ENCODE peak calls at places on chromosomes 11 and 22, in seven cellular contexts. K is fibroblast of lung, S is esophagus squamous epithelium, O is K562, L is colonic mucosa, W is endothelial cell of umbilical vein, Q is NT2/D1. E is an unnamed sample.
A peak's percentile ranks its signal among the peaks of the same experiment; 100 is the strongest.

GRCh38 chr11:58561394-58562102 is 14.1 kb downstream of the LPXN start:
- DNase-seq in O (no peak), S (no peak), Q (no peak), L (no peak), W (no peak), K (no peak), E (no peak)

GRCh38 chr11:114892381-114893197 is 214.3 kb downstream of the NXPE2 start:
- DNase-seq in O (peak; percentile 73), K (no peak), W (no peak), L (peak; percentile 28), S (no peak), Q (peak; percentile 11), E (peak; percentile 22)

GRCh38 chr11:128725630-128726461 is 32.0 kb downstream of the FLI1 start:
- DNase-seq in O (no peak), K (peak; percentile 36), W (no peak), Q (no peak), L (no peak), S (peak; percentile 27), E (no peak)

GRCh38 chr22:33884829-33885228 is 35.4 kb downstream of the LARGE1 start:
- DNase-seq in W (no peak), S (no peak), O (no peak), K (no peak), Q (no peak), L (no peak), E (no peak)

GRCh38 chr22:48955351-48956311 is 872.0 kb downstream of the BRD1 start:
- DNase-seq in L (peak; percentile 1), W (no peak), Q (no peak), K (no peak), O (no peak), S (no peak), E (no peak)

GRCh38 chr11:69613594-69613993 is 27.4 kb upstream of the CCND1 start:
- DNase-seq in L (no peak), S (no peak), W (no peak), K (no peak), Q (no peak), O (no peak), E (no peak)

GRCh38 chr11:68773521-68774187 is 22.3 kb upstream of the TESMIN start:
- DNase-seq in W (no peak), Q (no peak), S (no peak), O (no peak), K (peak; percentile 43), L (no peak), E (no peak)

GRCh38 chr11:123797065-123797940 is 8.8 kb downstream of the OR6M1 start:
- DNase-seq in S (no peak), L (peak; percentile 24), O (no peak), W (no peak), K (no peak), Q (no peak), E (no peak)

GRCh38 chr11:67179892-67180490 is 60.9 kb downstream of the KDM2A start:
- DNase-seq in Q (no peak), K (peak; percentile 69), W (peak; percentile 46), L (no peak), S (no peak), O (peak; percentile 17), E (no peak)

GRCh38 chr22:38080847-38081635 is 2.9 kb downstream of the SLC16A8 start:
- DNase-seq in S (no peak), L (peak; percentile 41), O (no peak), W (peak; percentile 43), K (peak; percentile 41), Q (no peak), E (no peak)

GRCh38 chr22:38082986-38083710 is 836 bp downstream of the SLC16A8 start:
- DNase-seq in O (no peak), S (no peak), L (no peak), K (no peak), Q (no peak), W (no peak), E (no peak)

GRCh38 chr22:38081941-38082828 is 1.8 kb downstream of the SLC16A8 start:
- DNase-seq in K (no peak), L (no peak), S (no peak), W (no peak), Q (no peak), O (no peak), E (no peak)

GRCh38 chr22:38080468-38080846 is 3.5 kb downstream of the SLC16A8 start:
- DNase-seq in L (no peak), K (no peak), O (no peak), W (no peak), Q (no peak), S (no peak), E (no peak)

DNA sequence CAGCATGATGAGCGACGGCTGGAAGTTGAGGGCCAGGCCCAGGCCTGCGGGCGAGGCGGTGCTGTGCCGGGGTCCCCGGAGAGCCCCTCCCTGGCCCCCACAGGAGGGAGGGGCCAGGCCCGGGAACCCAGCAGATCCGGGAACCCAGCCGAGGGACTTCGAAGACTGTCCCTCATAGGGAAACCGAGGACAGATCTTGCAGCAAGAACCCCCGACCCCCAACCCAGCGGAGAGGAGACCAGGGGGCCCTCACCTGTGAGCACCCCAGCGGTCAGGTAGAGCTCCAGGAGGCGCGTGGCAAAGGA is 2.4 kb downstream of the SLC16A8 start:
- DNase-seq in W (no peak), S (no peak), Q (no peak), K (no peak), O (no peak), L (no peak), E (no peak)
- H3K4me3 ChIP-seq in W (peak overlapping the region; percentile 5), S (peak overlapping the region; percentile 35), Q (no peak overlapping the region), K (no peak overlapping the region), O (no peak overlapping the region), L (peak overlapping the region; percentile 26), E (no peak overlapping the region)

GRCh38 chr22:47392054-47392347 is 629.6 kb downstream of the TBC1D22A start:
- DNase-seq in W (no peak), L (no peak), Q (no peak), K (no peak), S (no peak), O (no peak), E (no peak)

GRCh38 chr22:47391169-47392053 is 629.0 kb downstream of the TBC1D22A start:
- DNase-seq in Q (no peak), L (no peak), W (no peak), S (no peak), O (no peak), K (no peak), E (no peak)

GRCh38 chr22:47393191-47393590 is 630.7 kb downstream of the TBC1D22A start:
- DNase-seq in S (no peak), O (no peak), L (no peak), W (no peak), Q (no peak), K (no peak), E (no peak)

GRCh38 chr22:47394504-47395440 is 632.3 kb downstream of the TBC1D22A start:
- DNase-seq in S (no peak), Q (no peak), K (peak; percentile 3), O (no peak), L (no peak), W (no peak), E (no peak)

GRCh38 chr22:47392729-47393128 is 630.3 kb downstream of the TBC1D22A start:
- DNase-seq in K (no peak), L (no peak), Q (no peak), O (no peak), S (no peak), W (no peak), E (no peak)
- H3K9me3 ChIP-seq in K (no peaks in the 10 kb centered on the region), L (no peaks in the 10 kb centered on the region), Q (no peaks in the 10 kb centered on the region), O (no peaks in the 10 kb centered on the region), S (no peaks in the 10 kb centered on the region), W (no peaks in the 10 kb centered on the region), E (peaks cover 48% of the 10 kb centered on the region)

GRCh38 chr22:30356392-30357230 is at the start of the genes CCDC157 and SF3A1:
- DNase-seq in S (peak; percentile 69), Q (peak; percentile 75), K (peak; percentile 92), O (peak; percentile 86), L (peak; percentile 88), W (peak; percentile 95), E (peak; percentile 76)

GRCh38 chr22:30351226-30351625 is 5.5 kb downstream of the SF3A1 start:
- DNase-seq in Q (no peak), K (no peak), O (no peak), S (no peak), L (no peak), W (no peak), E (no peak)

GRCh38 chr22:30357650-30358215 is 926 bp downstream of the CCDC157 start:
- DNase-seq in L (no peak), O (no peak), W (no peak), K (no peak), Q (no peak), S (no peak), E (no peak)

GRCh38 chr22:30348837-30349236 is 7.9 kb downstream of the SF3A1 start:
- DNase-seq in W (no peak), Q (no peak), L (no peak), S (no peak), O (no peak), K (no peak), E (no peak)

GRCh38 chr22:30354644-30355043 is 2.0 kb downstream of the SF3A1 start:
- DNase-seq in W (no peak), K (peak; percentile 11), O (no peak), Q (no peak), L (no peak), S (no peak), E (no peak)
- H3K4me3 ChIP-seq in W (no peak overlapping the region), K (no peak overlapping the region), O (no peak overlapping the region), Q (no peak overlapping the region), L (no peak overlapping the region), S (peak overlapping the region; percentile 77), E (no peak overlapping the region)

DNA sequence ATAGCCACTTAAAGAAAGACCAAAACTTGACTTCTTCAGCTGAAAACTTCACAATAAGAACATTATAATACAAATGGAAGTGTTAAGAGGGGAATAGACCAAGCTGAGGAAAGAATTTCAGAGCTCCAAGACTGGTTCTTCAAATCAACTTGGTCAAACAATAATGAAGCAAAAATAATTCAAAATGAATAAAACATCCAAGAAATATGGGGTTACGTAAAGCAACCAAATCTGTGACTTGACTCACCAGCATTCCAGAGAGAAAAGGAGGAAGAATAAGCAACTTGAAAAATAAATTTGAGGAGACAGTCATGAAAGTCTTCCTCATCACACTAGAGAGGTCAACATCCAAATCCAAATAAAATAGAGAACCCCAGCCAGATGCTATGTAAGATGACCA is 31.4 kb downstream of the XKR3 start:
- DNase-seq in S (no peak), K (no peak), Q (no peak), O (no peak), L (no peak), W (no peak), E (no peak)
- H3K9me3 ChIP-seq in S (no peaks in the 10 kb centered on the region), K (no peaks in the 10 kb centered on the region), Q (no peaks in the 10 kb centered on the region), O (no peaks in the 10 kb centered on the region), L (no peaks in the 10 kb centered on the region), W (peaks cover 7% of the 10 kb centered on the region), E (no peaks in the 10 kb centered on the region)

DNA sequence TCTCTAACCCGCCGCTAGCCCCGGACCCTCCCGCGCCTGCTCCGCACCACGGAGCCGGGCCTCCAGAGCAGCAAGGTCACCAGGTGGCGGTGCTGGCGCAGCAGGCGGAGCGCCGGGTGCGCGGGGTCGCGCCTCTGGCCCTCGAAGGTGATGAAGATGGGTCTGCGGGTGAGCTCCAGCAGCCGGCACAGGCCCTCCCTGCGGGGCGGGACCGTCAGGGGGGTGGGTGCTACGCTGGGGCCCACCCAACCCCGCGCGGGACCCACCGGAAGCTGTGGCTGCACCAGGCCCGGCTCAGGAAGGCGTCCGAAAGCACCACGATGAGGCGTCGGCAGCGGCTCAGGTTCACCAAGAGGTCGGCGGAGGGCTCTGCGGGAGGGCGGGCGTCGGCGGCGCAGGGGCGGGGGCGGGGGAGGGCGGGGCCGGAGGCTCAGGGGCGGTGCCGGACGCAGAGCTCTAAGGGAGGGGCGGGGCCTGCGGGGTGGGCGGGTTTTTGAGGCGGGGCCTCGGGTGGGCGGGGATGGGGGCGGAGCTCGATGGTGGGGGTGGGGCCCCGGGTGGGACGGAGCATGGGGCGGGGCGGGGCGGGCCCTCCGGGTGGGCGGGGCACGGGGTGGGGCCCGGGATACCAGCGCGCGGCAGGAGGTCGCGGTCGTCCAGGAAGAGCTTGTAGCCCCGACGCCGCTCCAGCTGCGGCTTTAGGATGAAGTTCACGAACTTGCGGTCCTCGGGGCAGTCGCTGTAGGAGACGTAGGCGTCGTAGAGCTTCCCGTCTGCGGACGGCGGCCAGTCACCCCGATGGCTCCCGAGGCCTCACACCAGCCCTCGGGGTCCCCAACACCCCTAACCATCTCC is 7.8 kb downstream of the SIGIRR start:
- DNase-seq in S (no peak), Q (peak; percentile 58), K (peak; percentile 71), W (peak; percentile 46), O (peak; percentile 97), L (peak; percentile 86), E (no peak)
- H3K4me3 ChIP-seq in S (peak overlapping the region; percentile 39), Q (peak overlapping the region; percentile 57), K (peak overlapping the region; percentile 31), W (peak overlapping the region; percentile 47), O (peak overlapping the region; percentile 52), L (peak overlapping the region; percentile 50), E (peak overlapping the region; percentile 32)